ENCODE peak calls at places on chromosomes 12 and 14, in four cellular contexts. One of them, this sample, is unnamed.

GRCh38 chr12:31732926-31733548 is 4.2 kb upstream of the AMN1 start:
- DNase-seq in upper lobe of left lung: no peak
- DNase-seq in tibial nerve: no peak
- DNase-seq in keratinocyte: peak
- DNase-seq in this sample: no peak

GRCh38 chr12:5171701-5172100 is 128.0 kb downstream of the KCNA5 start:
- DNase-seq in upper lobe of left lung: no peak
- DNase-seq in tibial nerve: no peak
- DNase-seq in keratinocyte: no peak
- DNase-seq in this sample: peak

GRCh38 chr12:27970391-27970980 is 2.0 kb downstream of the PTHLH start:
- DNase-seq in upper lobe of left lung: peak
- DNase-seq in tibial nerve: peak
- DNase-seq in keratinocyte: no peak
- DNase-seq in this sample: peak

GRCh38 chr14:100872641-100873071 is 30.9 kb downstream of the RTL1 start:
- DNase-seq in upper lobe of left lung: no peak
- DNase-seq in tibial nerve: no peak
- DNase-seq in keratinocyte: no peak
- DNase-seq in this sample: no peak

GRCh38 chr14:82779301-82779700 is 1245.6 kb upstream of the SEL1L start:
- DNase-seq in upper lobe of left lung: no peak
- DNase-seq in tibial nerve: no peak
- DNase-seq in keratinocyte: no peak
- DNase-seq in this sample: no peak

GRCh38 chr12:113586461-113586860 is 114.8 kb upstream of the LHX5 start:
- DNase-seq in upper lobe of left lung: no peak
- DNase-seq in tibial nerve: no peak
- DNase-seq in keratinocyte: no peak
- DNase-seq in this sample: no peak

GRCh38 chr12:50620050-50620974 is 115.5 kb downstream of the DIP2B start:
- DNase-seq in upper lobe of left lung: no peak
- DNase-seq in tibial nerve: no peak
- DNase-seq in keratinocyte: peak
- DNase-seq in this sample: no peak

GRCh38 chr12:12194206-12194605 is 72.6 kb downstream of the LRP6 start:
- DNase-seq in upper lobe of left lung: no peak
- DNase-seq in tibial nerve: no peak
- DNase-seq in keratinocyte: no peak
- DNase-seq in this sample: no peak

GRCh38 chr14:102937331-102938175 is 15.1 kb downstream of the AMN start:
- DNase-seq in upper lobe of left lung: peak
- DNase-seq in tibial nerve: no peak
- DNase-seq in keratinocyte: no peak
- DNase-seq in this sample: no peak

GRCh38 chr14:104149278-104149595 is 10.8 kb downstream of the KIF26A start:
- DNase-seq in upper lobe of left lung: peak
- DNase-seq in tibial nerve: no peak
- DNase-seq in keratinocyte: no peak
- DNase-seq in this sample: no peak

GRCh38 chr12:103368167-103368566 is 127.6 kb downstream of the C12orf42 start:
- DNase-seq in upper lobe of left lung: no peak
- DNase-seq in tibial nerve: no peak
- DNase-seq in keratinocyte: no peak
- DNase-seq in this sample: no peak

GRCh38 chr14:70317091-70317968 is 42.2 kb downstream of the COX16 start:
- DNase-seq in upper lobe of left lung: no peak
- DNase-seq in tibial nerve: no peak
- DNase-seq in keratinocyte: no peak
- DNase-seq in this sample: peak
- TF ChIP-seq CTCF in upper lobe of left lung: no peak
- TF ChIP-seq CTCF in tibial nerve: no peak
- TF ChIP-seq CTCF in keratinocyte: no peak
- TF ChIP-seq CTCF in this sample: no peak

DNA sequence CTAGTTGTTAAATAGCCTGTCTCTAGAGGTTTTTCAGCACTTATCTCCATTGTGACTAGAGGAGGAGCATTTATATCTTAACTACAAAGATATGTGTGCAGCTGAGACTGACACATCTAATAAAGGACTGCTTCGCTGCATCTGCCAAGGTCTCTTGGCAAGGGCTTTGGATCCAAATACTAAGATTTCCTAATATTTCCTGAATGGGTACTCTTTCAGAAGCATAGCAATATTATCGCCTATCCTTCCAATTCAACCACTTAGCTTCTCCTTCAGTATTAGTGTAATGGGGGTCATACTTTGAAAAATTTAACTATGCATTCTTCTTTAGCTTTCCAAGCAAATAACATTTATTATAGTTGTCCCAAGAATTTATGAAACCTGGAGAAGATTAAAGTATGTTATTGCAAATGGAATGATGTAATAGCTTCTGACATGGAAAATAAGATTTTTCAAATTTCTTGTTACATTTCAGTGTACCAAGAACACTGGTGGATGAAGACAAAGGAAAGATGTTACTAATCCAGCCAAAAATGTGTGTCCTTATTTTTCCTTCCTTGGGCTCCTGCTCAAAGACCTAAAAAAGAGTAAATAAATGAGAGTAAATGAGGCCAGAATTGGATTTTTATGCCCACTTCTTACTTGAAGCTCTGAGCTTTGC is 242.9 kb upstream of the PDE3A start:
- DNase-seq in upper lobe of left lung: no peak
- DNase-seq in tibial nerve: peak
- DNase-seq in keratinocyte: no peak
- DNase-seq in this sample: no peak
- H3K4me3 ChIP-seq in upper lobe of left lung: no peak
- H3K4me3 ChIP-seq in tibial nerve: no peak
- H3K4me3 ChIP-seq in keratinocyte: no peak
- H3K4me3 ChIP-seq in this sample: no peak

GRCh38 chr12:65966852-65967593 is 142.7 kb downstream of the HMGA2 start:
- DNase-seq in upper lobe of left lung: no peak
- DNase-seq in tibial nerve: no peak
- DNase-seq in keratinocyte: no peak
- DNase-seq in this sample: no peak

GRCh38 chr12:65968889-65969509 is 144.7 kb downstream of the HMGA2 start:
- DNase-seq in upper lobe of left lung: no peak
- DNase-seq in tibial nerve: no peak
- DNase-seq in keratinocyte: no peak
- DNase-seq in this sample: no peak

GRCh38 chr12:65965358-65965757 is 141.1 kb downstream of the HMGA2 start:
- DNase-seq in upper lobe of left lung: no peak
- DNase-seq in tibial nerve: no peak
- DNase-seq in keratinocyte: no peak
- DNase-seq in this sample: no peak

GRCh38 chr12:65968359-65968758 is 144.1 kb downstream of the HMGA2 start:
- DNase-seq in upper lobe of left lung: no peak
- DNase-seq in tibial nerve: no peak
- DNase-seq in keratinocyte: no peak
- DNase-seq in this sample: no peak

GRCh38 chr12:65967696-65968095 is 143.4 kb downstream of the HMGA2 start:
- DNase-seq in upper lobe of left lung: no peak
- DNase-seq in tibial nerve: no peak
- DNase-seq in keratinocyte: no peak
- DNase-seq in this sample: no peak
- H3K27ac ChIP-seq in upper lobe of left lung: no peak
- H3K27ac ChIP-seq in tibial nerve: no peak
- H3K27ac ChIP-seq in keratinocyte: no peak
- H3K27ac ChIP-seq in this sample: no peak

GRCh38 chr12:89051065-89051677 is 301.1 kb downstream of the DUSP6 start:
- DNase-seq in upper lobe of left lung: no peak
- DNase-seq in tibial nerve: peak
- DNase-seq in keratinocyte: no peak
- DNase-seq in this sample: peak
- TF ChIP-seq CTCF in upper lobe of left lung: peak
- TF ChIP-seq CTCF in tibial nerve: peak
- TF ChIP-seq CTCF in keratinocyte: peak
- TF ChIP-seq CTCF in this sample: peak

DNA sequence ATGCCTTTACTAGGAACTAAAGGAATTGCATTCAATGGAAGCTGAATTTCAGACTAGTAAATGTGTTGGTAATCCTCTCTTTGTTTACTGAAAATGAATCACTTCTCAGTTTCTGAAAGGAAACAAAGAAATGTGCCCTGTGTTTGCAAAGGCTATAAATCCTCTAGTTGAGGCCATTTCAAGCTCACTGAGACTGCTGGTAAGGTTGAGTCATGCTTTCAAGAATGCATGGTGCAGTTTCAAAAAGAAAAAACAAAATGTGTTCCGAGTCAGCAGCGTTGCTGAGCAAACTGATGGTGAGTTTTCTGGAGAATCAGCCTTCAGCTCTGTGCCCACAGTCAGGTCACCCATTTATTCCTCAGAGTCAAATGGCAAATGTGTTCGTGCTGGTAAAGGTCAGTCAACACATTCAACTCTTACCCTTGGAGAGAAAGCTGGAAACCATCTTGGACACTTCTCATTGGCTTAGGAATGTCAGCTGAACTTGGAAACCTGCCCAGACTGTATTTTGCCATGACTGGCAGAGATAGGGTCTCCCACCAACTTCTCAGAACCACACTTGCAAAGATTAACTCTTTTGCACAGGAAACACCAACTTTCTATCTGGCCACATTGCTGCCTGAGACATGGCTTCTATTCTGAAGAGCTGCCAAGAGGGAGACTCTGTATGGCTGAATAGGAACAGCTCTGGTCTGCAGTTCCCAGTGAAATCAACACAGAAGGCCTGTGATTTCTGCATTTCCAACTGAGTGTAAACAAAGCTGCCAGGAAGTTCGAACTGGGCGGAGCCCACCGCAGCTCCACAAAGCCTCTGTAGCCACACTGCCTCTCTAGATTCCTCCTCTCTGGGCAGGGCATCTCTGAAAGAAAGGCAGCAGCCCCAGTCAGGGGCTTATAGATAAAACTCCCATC is 484.4 kb downstream of the ATP23 start:
- DNase-seq in upper lobe of left lung: no peak
- DNase-seq in tibial nerve: no peak
- DNase-seq in keratinocyte: no peak
- DNase-seq in this sample: no peak
- H3K4me3 ChIP-seq in upper lobe of left lung: no peak
- H3K4me3 ChIP-seq in tibial nerve: no peak
- H3K4me3 ChIP-seq in keratinocyte: no peak
- H3K4me3 ChIP-seq in this sample: no peak